ENCODE peak calls at places on chromosomes 12 and 14, in six cellular contexts. J, H, G, X, T and P are unnamed samples.

GRCh38 chr12:126483145-126484068 is 1418.2 kb downstream of the AACS start:
- DNase-seq in J (no peak), H (no peak), G (no peak), X (no peak), T (no peak), P (no peak)

GRCh38 chr12:115517913-115518312 is 759.6 kb downstream of the MED13L start:
- DNase-seq in J (no peak), H (no peak), G (no peak), X (no peak), T (no peak), P (no peak)

GRCh38 chr12:78181544-78182162 is 351.0 kb downstream of the NAV3 start:
- DNase-seq in J (no peak), H (no peak), G (no peak), X (peak; percentile 56), T (no peak), P (no peak)

GRCh38 chr12:39505025-39505424 is 62.1 kb upstream of the KIF21A start:
- DNase-seq in J (no peak), H (no peak), G (no peak), X (no peak), T (no peak), P (no peak)

GRCh38 chr12:68746572-68747180 is 700 bp downstream of the SLC35E3 start:
- DNase-seq in J (no peak), H (no peak), G (peak; percentile 53), X (peak; percentile 73), T (peak; percentile 31), P (peak; percentile 45)

GRCh38 chr14:57533214-57533613 is 39.6 kb upstream of the CCDC198 start:
- DNase-seq in J (no peak), H (no peak), G (no peak), X (no peak), T (peak; percentile 7), P (no peak)

GRCh38 chr12:82912406-82912805 is 225.7 kb downstream of the TMTC2 start:
- DNase-seq in J (no peak), H (no peak), G (no peak), X (no peak), T (no peak), P (no peak)

GRCh38 chr12:124698211-124698997 is 131.0 kb upstream of the NCOR2 start:
- DNase-seq in J (no peak), H (no peak), G (no peak), X (no peak), T (no peak), P (no peak)

GRCh38 chr14:53152627-53152908 is 555 bp downstream of the DDHD1 start:
- DNase-seq in J (no peak), H (peak; percentile 10), G (no peak), X (peak; percentile 63), T (no peak), P (no peak)

GRCh38 chr12:128388461-128388921 is 121.5 kb downstream of the TMEM132C start:
- DNase-seq in J (no peak), H (no peak), G (no peak), X (no peak), T (peak; percentile 16), P (no peak)

GRCh38 chr12:27652174-27652763 is 44.0 kb upstream of the REP15 start:
- DNase-seq in J (no peak), H (no peak), G (peak; percentile 55), X (peak; percentile 86), T (peak; percentile 86), P (no peak)

GRCh38 chr12:116818341-116818856 is 62.8 kb downstream of the HRK start:
- DNase-seq in J (no peak), H (no peak), G (peak; percentile 32), X (peak; percentile 59), T (peak; percentile 23), P (peak; percentile 29)

GRCh38 chr14:54787263-54787662 is 115.4 kb downstream of the GCH1 start:
- DNase-seq in J (no peak), H (no peak), G (no peak), X (no peak), T (no peak), P (peak; percentile 21)

GRCh38 chr12:53047221-53048032 is 2.4 kb upstream of the TNS2 start:
- DNase-seq in J (no peak), H (no peak), G (peak; percentile 80), X (peak; percentile 32), T (peak; percentile 73), P (peak; percentile 89)
- TF ChIP-seq POLR2A in J (no peak), H (peak; percentile 42), G (peak; percentile 61), X (no peak), T (peak; percentile 73), P (peak; percentile 47)

GRCh38 chr12:113468365-113469223 is 3.1 kb downstream of the LHX5 start:
- DNase-seq in J (no peak), H (no peak), G (no peak), X (no peak), T (no peak), P (no peak)
- H3K4me3 ChIP-seq in J (peak overlapping the region; percentile 65), H (peak overlapping the region; percentile 43), G (no peak overlapping the region), X (no peak overlapping the region), T (no peak overlapping the region), P (no peak overlapping the region)

DNA sequence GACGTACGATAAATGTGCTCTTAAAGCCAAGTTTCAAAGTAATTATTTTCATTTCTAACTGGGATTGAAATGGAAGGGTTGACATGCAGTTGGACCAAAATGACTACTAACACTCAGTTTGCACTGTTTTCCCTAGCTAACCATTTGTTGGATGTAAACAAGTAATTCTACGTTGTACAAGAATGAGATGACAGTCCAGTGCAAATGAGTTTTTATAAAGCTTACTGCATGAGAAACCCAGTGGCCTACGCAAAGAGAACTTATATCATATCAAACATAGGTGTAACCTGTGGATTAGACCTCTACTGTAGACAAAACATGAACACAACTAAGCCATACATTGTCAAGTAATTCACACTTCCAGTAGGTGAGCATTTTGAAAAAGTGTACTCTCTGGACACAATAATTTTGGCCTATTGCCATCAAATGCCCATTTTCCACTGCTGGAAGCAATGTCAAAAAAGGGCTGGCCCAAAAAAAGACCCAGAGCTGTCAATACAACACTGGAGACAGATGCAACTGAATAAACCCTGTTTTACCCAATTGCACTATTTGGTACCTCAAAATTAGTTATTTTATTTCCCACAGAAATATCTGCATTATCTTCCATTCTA is 12.8 kb downstream of the SLC38A2 start:
- DNase-seq in J (no peak), H (no peak), G (no peak), X (no peak), T (no peak), P (no peak)
- H3K36me3 ChIP-seq in J (peaks cover 59% of the 10 kb centered on the region), H (peaks cover 68% of the 10 kb centered on the region), G (peaks cover 18% of the 10 kb centered on the region), X (peaks cover 25% of the 10 kb centered on the region), T (peaks cover 7% of the 10 kb centered on the region), P (peaks cover 63% of the 10 kb centered on the region)

GRCh38 chr12:51059086-51059485 is 11.0 kb downstream of the LETMD1 start:
- DNase-seq in J (no peak), H (no peak), G (no peak), X (no peak), T (no peak), P (no peak)
- TF ChIP-seq POLR2A in J (no peak), H (no peak), G (no peak), X (no peak), T (no peak), P (no peak)

DNA sequence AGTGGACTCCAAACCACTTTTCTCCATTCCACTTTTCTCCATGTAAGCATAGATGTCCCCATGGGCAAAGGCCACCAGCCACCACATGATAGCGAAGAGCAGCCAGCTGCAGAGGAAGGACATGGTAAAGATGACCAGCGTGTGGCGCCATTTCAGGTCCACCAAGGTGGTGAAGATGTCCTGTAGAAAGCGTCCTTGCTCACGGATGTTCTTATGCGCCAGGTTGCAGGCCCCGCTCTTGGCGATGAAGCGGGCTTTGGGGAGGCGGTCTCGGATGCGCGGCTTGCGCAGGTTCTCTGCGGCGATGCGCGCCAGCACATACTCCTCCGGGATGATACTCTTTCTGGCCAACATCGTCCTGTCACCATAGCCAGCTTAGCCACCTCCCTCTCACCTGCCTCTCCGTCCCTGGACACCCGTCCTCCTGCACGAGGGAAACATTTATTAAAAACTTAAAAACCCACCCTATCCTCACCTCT is 1.2 kb downstream of the KCNJ8 start:
- DNase-seq in J (peak; percentile 21), H (no peak), G (peak; percentile 74), X (no peak), T (peak; percentile 25), P (peak; percentile 49)
- H3K4me3 ChIP-seq in J (no peak overlapping the region), H (peak overlapping the region; percentile 54), G (peak overlapping the region; percentile 42), X (no peak overlapping the region), T (peak overlapping the region; percentile 43), P (no peak overlapping the region)

DNA sequence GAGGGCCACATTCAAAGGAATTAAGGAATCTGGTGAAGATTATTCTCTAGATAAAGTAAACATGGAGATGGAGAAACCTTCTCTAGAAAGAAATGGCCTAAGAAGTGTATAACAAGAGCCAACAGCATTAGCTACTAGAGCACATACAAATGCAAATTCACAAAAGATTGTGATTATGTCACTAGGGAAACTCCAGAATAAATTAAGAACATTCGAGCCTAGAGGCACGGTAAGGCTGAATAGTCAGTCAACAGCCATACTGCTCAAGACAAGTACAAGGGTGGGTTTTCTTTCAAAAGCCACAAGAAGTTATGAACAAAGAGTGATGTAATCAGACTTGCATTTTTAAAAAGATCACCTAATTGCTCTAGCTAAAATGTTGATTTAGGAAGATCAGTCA is 25.4 kb downstream of the PPP4R3A start:
- DNase-seq in J (no peak), H (no peak), G (no peak), X (no peak), T (no peak), P (no peak)
- H3K36me3 ChIP-seq in J (peaks cover 60% of the 10 kb centered on the region), H (peaks cover 95% of the 10 kb centered on the region), G (peaks cover 3% of the 10 kb centered on the region), X (peaks cover 12% of the 10 kb centered on the region), T (no peaks in the 10 kb centered on the region), P (peaks cover 69% of the 10 kb centered on the region)

GRCh38 chr12:56661979-56662638 is 16.3 kb upstream of the ATP5F1B start:
- DNase-seq in J (no peak), H (no peak), G (no peak), X (no peak), T (no peak), P (no peak)
- TF ChIP-seq POLR2A in J (no peak), H (no peak), G (no peak), X (no peak), T (no peak), P (no peak)

GRCh38 chr14:22978487-22978837 is 3.9 kb downstream of the AJUBA start:
- DNase-seq in J (no peak), H (no peak), G (no peak), X (no peak), T (no peak), P (no peak)
- H3K4me3 ChIP-seq in J (peak overlapping the region; percentile 22), H (peak overlapping the region; percentile 90), G (no peak overlapping the region), X (no peak overlapping the region), T (no peak overlapping the region), P (no peak overlapping the region)